ENCODE peak calls at places on chromosomes 6 and 20, in eight cellular contexts. L is choroid plexus epithelial cell; V is CD8-positive, alpha-beta memory T cell; B is M059J; Z is T follicular helper cell; T is NCI-H1105; X is fibroblast of the aortic adventitia; G is cardiac fibroblast. C is an unnamed sample.

GRCh38 chr20:1302578-1303541 is 26.1 kb downstream of the SDCBP2 start:
- DNase-seq in T (no peak), X (no peak), B (peak; percentile 93), G (peak; percentile 9), Z (no peak), V (no peak), L (no peak), C (no peak)

GRCh38 chr6:134508862-134509498 is 191.1 kb upstream of the SGK1 start:
- DNase-seq in Z (no peak), L (no peak), X (no peak), G (no peak), V (no peak), T (no peak), B (no peak), C (no peak)

GRCh38 chr20:13458860-13459451 is 179.8 kb downstream of the TASP1 start:
- DNase-seq in L (peak; percentile 79), Z (no peak), G (peak; percentile 68), X (peak; percentile 66), T (peak; percentile 7), V (peak; percentile 41), B (peak; percentile 59), C (no peak)

GRCh38 chr20:11153819-11154218 is 480.0 kb upstream of the JAG1 start:
- DNase-seq in B (peak; percentile 28), V (no peak), X (peak; percentile 44), T (no peak), L (peak; percentile 49), Z (no peak), G (peak; percentile 72), C (no peak)

GRCh38 chr20:60006261-60006660 is 48.0 kb downstream of the CDH26 start:
- DNase-seq in X (no peak), T (no peak), G (no peak), B (no peak), Z (no peak), L (no peak), V (no peak), C (no peak)

GRCh38 chr6:95917034-95917433 is 98.7 kb upstream of the FUT9 start:
- DNase-seq in X (no peak), V (no peak), G (no peak), B (no peak), Z (no peak), L (no peak), T (no peak), C (no peak)

GRCh38 chr20:9408422-9409300 is 105.7 kb upstream of the LAMP5 start:
- DNase-seq in G (peak; percentile 68), L (peak; percentile 67), T (no peak), V (no peak), Z (no peak), B (peak; percentile 86), X (peak; percentile 62), C (no peak)

GRCh38 chr6:134373282-134373922 is 55.5 kb upstream of the SGK1 start:
- DNase-seq in L (peak; percentile 95), Z (no peak), X (peak; percentile 92), G (peak; percentile 95), B (peak; percentile 88), T (no peak), V (no peak), C (no peak)